ENCODE peak calls at places on chromosomes 7 and 10, in five cellular contexts. Y is brain microvascular endothelial cell, W is hepatocyte, K is left ventricle myocardium inferior, M is IMR-90. S is an unnamed sample.

GRCh38 chr10:113921571-113922370 is 67.3 kb downstream of the NHLRC2 start:
- DNase-seq in W (no peak), Y (no peak), M (no peak), K (no peak), S (peak; percentile 35)

GRCh38 chr10:123858039-123858740 is 33.4 kb downstream of the CPXM2 start:
- DNase-seq in K (no peak), Y (peak; percentile 1), W (peak; percentile 73), M (no peak), S (no peak)

GRCh38 chr10:77415311-77415960 is 222.2 kb downstream of the KCNMA1 start:
- DNase-seq in M (no peak), Y (no peak), W (no peak), K (no peak), S (no peak)

GRCh38 chr10:84256510-84257342 is 11.9 kb downstream of the RGR start:
- DNase-seq in W (peak; percentile 44), Y (peak; percentile 31), M (peak; percentile 51), K (peak; percentile 58), S (peak; percentile 51)

GRCh38 chr10:130430852-130431704 is 294.9 kb downstream of the GLRX3 start:
- DNase-seq in M (no peak), Y (no peak), K (no peak), W (no peak), S (no peak)

GRCh38 chr7:143463556-143463955 is 14.1 kb upstream of the TAS2R41 start:
- DNase-seq in M (no peak), Y (no peak), W (no peak), K (no peak), S (no peak)

GRCh38 chr7:100266576-100267354 is 40.7 kb upstream of the SPDYE3 start:
- DNase-seq in M (no peak), W (no peak), K (no peak), Y (no peak), S (no peak)

GRCh38 chr7:46220066-46220630 is 299.1 kb upstream of the IGFBP3 start:
- DNase-seq in M (peak; percentile 23), W (peak; percentile 64), K (no peak), Y (no peak), S (no peak)

GRCh38 chr10:6409982-6410694 is 169.9 kb downstream of the PRKCQ start:
- DNase-seq in W (peak; percentile 40), M (peak; percentile 76), Y (peak; percentile 7), K (no peak), S (peak; percentile 64)

GRCh38 chr10:15201589-15202300 is 33.3 kb upstream of the NMT2 start:
- DNase-seq in K (no peak), W (no peak), M (peak; percentile 50), Y (peak; percentile 47), S (peak; percentile 30)

GRCh38 chr10:317219-317868 is 182.1 kb downstream of the ZMYND11 start:
- DNase-seq in M (peak; percentile 90), K (peak; percentile 49), W (no peak), Y (no peak), S (peak; percentile 83)

GRCh38 chr7:116213361-116214155 is 3.2 kb downstream of the TES start:
- DNase-seq in W (no peak), M (no peak), K (no peak), Y (peak; percentile 64), S (peak; percentile 79)

GRCh38 chr10:50625663-50626062 is 1.9 kb upstream of the SGMS1 start:
- DNase-seq in W (peak; percentile 27), Y (no peak), M (no peak), K (no peak), S (peak; percentile 25)

GRCh38 chr7:22156205-22156604 is 200.7 kb downstream of the RAPGEF5 start:
- DNase-seq in W (no peak), M (peak; percentile 68), Y (peak; percentile 78), K (no peak), S (peak; percentile 49)

GRCh38 chr10:33365314-33365713 is 30.8 kb upstream of the NRP1 start:
- DNase-seq in Y (peak; percentile 35), K (no peak), M (peak; percentile 41), W (no peak), S (no peak)

GRCh38 chr10:22427101-22427500 is 81.8 kb downstream of the SPAG6 start:
- DNase-seq in K (no peak), W (peak; percentile 24), M (peak; percentile 72), Y (no peak), S (peak; percentile 31)

GRCh38 chr10:116312534-116312933 is 11.7 kb upstream of the CCDC172 start:
- DNase-seq in W (no peak), Y (no peak), K (no peak), M (no peak), S (no peak)

GRCh38 chr7:18320971-18321567 is 174.5 kb upstream of the HDAC9 start:
- DNase-seq in K (no peak), Y (peak; percentile 25), W (peak; percentile 63), M (peak; percentile 58), S (peak; percentile 74)

GRCh38 chr7:116500071-116500853 is 724 bp downstream of the CAV2 start:
- DNase-seq in W (peak; percentile 42), Y (no peak), K (peak; percentile 37), M (peak; percentile 50), S (peak; percentile 62)

GRCh38 chr7:67450171-67450570 is 453.5 kb downstream of the TYW1 start:
- DNase-seq in W (no peak), Y (no peak), M (no peak), K (no peak), S (no peak)

GRCh38 chr10:51001587-51001986 is 72.7 kb upstream of the PRKG1 start:
- DNase-seq in M (no peak), W (peak; percentile 48), Y (no peak), K (no peak), S (peak; percentile 58)

GRCh38 chr7:105715528-105715927 is 134.2 kb upstream of the EFCAB10 start:
- DNase-seq in K (no peak), Y (no peak), W (no peak), M (no peak), S (no peak)

GRCh38 chr10:114868801-114869200 is 47.2 kb downstream of the FHIP2A start:
- DNase-seq in M (peak; percentile 30), K (no peak), Y (no peak), W (no peak), S (peak; percentile 44)

GRCh38 chr7:123024989-123025758 is 29.7 kb upstream of the TAS2R16 start:
- DNase-seq in K (no peak), M (no peak), Y (peak; percentile 91), W (no peak), S (peak; percentile 78)

GRCh38 chr7:122255454-122255853 is 49.1 kb downstream of the FEZF1 start:
- DNase-seq in W (no peak), Y (no peak), K (no peak), M (no peak), S (no peak)

GRCh38 chr7:36602975-36603887 is 121.1 kb downstream of the AOAH start:
- DNase-seq in K (no peak), W (no peak), M (no peak), Y (no peak), S (no peak)

GRCh38 chr7:36600314-36600682 is 124.0 kb downstream of the AOAH start:
- DNase-seq in K (no peak), W (no peak), Y (no peak), M (no peak), S (no peak)

GRCh38 chr7:36599645-36600313 is 124.5 kb downstream of the AOAH start:
- DNase-seq in W (no peak), K (no peak), M (no peak), Y (no peak), S (no peak)

GRCh38 chr7:36601596-36601995 is 122.7 kb downstream of the AOAH start:
- DNase-seq in K (no peak), Y (peak; percentile 7), W (no peak), M (peak; percentile 8), S (no peak)

GRCh38 chr7:36600869-36601530 is 123.3 kb downstream of the AOAH start:
- DNase-seq in Y (peak; percentile 67), W (peak; percentile 56), M (peak; percentile 70), K (no peak), S (peak; percentile 43)
- TF ChIP-seq CTCF in Y (no peak), W (no peak), M (no peak), K (no peak), S (no peak)

DNA sequence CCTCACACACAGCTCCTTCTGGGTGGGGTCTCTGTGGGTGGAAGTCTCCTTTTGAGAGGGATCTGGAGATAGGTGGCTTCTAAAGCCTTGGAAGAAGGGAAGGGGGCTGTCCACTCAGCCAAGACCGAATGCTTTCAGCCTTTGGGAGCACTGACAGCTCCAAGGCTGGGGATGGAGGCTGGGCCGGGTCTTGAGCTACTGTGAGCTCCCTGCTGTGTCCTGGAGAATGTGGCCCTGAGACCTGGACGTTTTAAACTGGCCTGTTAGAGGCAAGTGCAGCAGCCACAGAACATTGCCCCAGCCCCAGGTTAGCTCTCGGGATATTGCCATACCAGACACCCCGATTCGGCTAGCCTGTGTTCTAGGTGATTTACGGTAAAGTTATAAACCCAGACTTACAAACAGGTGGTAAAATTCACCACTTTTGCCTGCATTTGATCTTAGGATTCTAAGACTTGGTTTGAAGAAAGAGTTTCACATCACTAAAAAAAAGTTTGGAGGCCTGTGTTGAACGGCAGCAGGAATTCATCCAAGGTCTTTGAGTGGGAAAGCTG is 548.5 kb upstream of the FOXK1 start:
- DNase-seq in W (no peak), Y (no peak), M (no peak), K (no peak), S (no peak)
- H3K4me3 ChIP-seq in W (no peak overlapping the region), Y (no peak overlapping the region), M (no peak overlapping the region), K (no peak overlapping the region), S (no peak overlapping the region)

GRCh38 chr7:30663414-30663813 is 18.8 kb downstream of the CRHR2 start:
- DNase-seq in M (no peak), W (no peak), Y (no peak), K (no peak), S (no peak)
- TF ChIP-seq CTCF in M (no peak), W (no peak), Y (no peak), K (no peak), S (no peak)

GRCh38 chr7:120723465-120724385 is 134.2 kb downstream of the TSPAN12 start:
- DNase-seq in M (no peak), K (no peak), W (no peak), Y (no peak), S (no peak)

GRCh38 chr7:120729300-120729699 is 128.6 kb downstream of the TSPAN12 start:
- DNase-seq in Y (peak; percentile 28), M (peak; percentile 51), W (peak; percentile 20), K (no peak), S (no peak)

GRCh38 chr7:120725376-120726039 is 132.4 kb downstream of the TSPAN12 start:
- DNase-seq in K (no peak), W (peak; percentile 69), Y (peak; percentile 18), M (peak; percentile 45), S (peak; percentile 62)

GRCh38 chr7:120724448-120724847 is 133.5 kb downstream of the TSPAN12 start:
- DNase-seq in M (no peak), Y (no peak), K (no peak), W (no peak), S (no peak)
- H3K4me3 ChIP-seq in M (no peak overlapping the region), Y (no peak overlapping the region), K (no peak overlapping the region), W (no peak overlapping the region), S (no peak overlapping the region)

DNA sequence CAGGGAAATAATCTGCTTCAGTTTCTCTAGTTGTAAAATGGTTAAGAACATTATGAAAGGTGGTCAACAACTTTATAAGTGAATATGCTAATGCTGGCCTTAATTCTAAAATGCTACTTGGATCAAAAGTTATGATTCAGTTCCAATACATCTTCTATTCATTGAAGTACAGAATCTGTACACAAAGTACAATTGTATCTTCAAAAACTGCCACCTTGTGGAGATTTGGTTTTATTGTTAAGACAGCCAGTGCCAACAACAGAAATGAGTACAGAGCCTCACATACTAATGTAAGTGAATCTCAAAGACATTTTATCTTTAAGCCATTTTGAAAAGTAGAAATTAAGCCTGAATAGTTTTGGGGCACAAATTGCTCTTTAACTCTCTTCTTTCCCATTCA is 194.0 kb downstream of the CFTR start:
- DNase-seq in M (peak; percentile 67), W (peak; percentile 60), Y (peak; percentile 45), K (no peak), S (peak; percentile 79)
- TF ChIP-seq CTCF in M (peak; percentile 57), W (peak; percentile 63), Y (peak; percentile 35), K (peak; percentile 41), S (peak; percentile 55)

S was measured in fibroblast of pulmonary artery.